ENCODE peak calls at places on chromosomes 4 and X, in five cellular contexts. L, Y, X, S and P are unnamed samples.
A peak's percentile ranks its signal among the peaks of the same experiment; 100 is the strongest.

GRCh38 chr4:68466185-68466584 is 18.9 kb downstream of the TMPRSS11E start:
- DNase-seq in L (no peak), Y (peak; percentile 90), X (no peak), S (no peak), P (peak; percentile 94)

GRCh38 chr4:102678107-102678506 is 82.7 kb downstream of the MANBA start:
- DNase-seq in L (no peak), Y (peak; percentile 46), X (no peak), S (no peak), P (no peak)

GRCh38 chr4:7186516-7187296 is 5.6 kb upstream of the SORCS2 start:
- DNase-seq in L (no peak), Y (no peak), X (no peak), S (no peak), P (no peak)

GRCh38 chr4:176838611-176839411 is 46.1 kb upstream of the VEGFC start:
- DNase-seq in L (no peak), Y (peak; percentile 80), X (peak; percentile 77), S (no peak), P (peak; percentile 88)

GRCh38 chrX:9683350-9683749 is 82.3 kb downstream of the GPR143 start:
- DNase-seq in L (no peak), Y (no peak), X (no peak), S (no peak), P (no peak)

GRCh38 chrX:57586360-57586759 is 5.5 kb upstream of the ZXDB start:
- DNase-seq in L (no peak), Y (no peak), X (no peak), S (no peak), P (no peak)

GRCh38 chr4:88008133-88008621 is 742 bp downstream of the PKD2 start:
- DNase-seq in L (peak; percentile 12), Y (peak; percentile 64), X (peak; percentile 56), S (no peak), P (peak; percentile 53)

GRCh38 chrX:150581093-150581775 is 12.8 kb downstream of the MTM1 start:
- DNase-seq in L (no peak), Y (peak; percentile 65), X (peak; percentile 11), S (no peak), P (peak; percentile 56)

GRCh38 chr4:123398803-123399637 is 2.4 kb downstream of the SPRY1 start:
- DNase-seq in L (peak; percentile 65), Y (peak; percentile 77), X (peak; percentile 80), S (peak; percentile 44), P (peak; percentile 65)
- TF ChIP-seq CTCF in L (peak; percentile 50), Y (peak; percentile 2), X (no peak), S (no peak), P (peak; percentile 65)

DNA sequence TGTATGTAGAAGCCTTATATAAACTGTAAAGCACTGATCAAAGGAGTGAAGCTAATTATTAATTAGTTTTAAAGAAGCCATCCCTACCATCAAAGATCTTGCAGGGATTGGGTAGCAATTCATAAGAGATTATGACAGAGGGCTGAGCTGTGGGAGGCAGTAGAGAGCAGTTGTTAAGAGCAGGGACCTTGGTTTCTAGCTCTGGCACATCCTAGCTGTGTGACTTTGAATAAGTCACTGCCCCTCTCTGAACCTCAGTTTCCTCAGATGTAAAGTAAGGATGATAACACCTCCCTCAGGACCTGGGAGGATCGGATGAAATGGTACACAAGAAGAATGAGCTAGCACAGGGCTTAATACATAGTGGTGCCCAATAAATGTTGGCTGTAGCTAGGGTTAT is 45.4 kb downstream of the APLN start:
- DNase-seq in L (no peak), Y (no peak), X (no peak), S (no peak), P (no peak)
- H3K4me1 ChIP-seq in L (peaks cover 18% of the 10 kb centered on the region), Y (peaks cover 3% of the 10 kb centered on the region), X (peaks cover 17% of the 10 kb centered on the region), S (no peaks in the 10 kb centered on the region), P (no peaks in the 10 kb centered on the region)

GRCh38 chrX:47174376-47174775 is 19.3 kb upstream of the UBA1 start:
- DNase-seq in L (no peak), Y (no peak), X (no peak), S (no peak), P (no peak)
- H3K27ac ChIP-seq in L (no peak overlapping the region), Y (no peak overlapping the region), X (no peak overlapping the region), S (no peak overlapping the region), P (no peak overlapping the region)

GRCh38 chr4:82739292-82740190 is 59.1 kb downstream of the SCD5 start:
- DNase-seq in L (no peak), Y (no peak), X (peak; percentile 82), S (peak; percentile 24), P (peak; percentile 46)
- TF ChIP-seq CTCF in L (peak; percentile 51), Y (peak; percentile 99), X (peak; percentile 99), S (peak; percentile 64), P (peak; percentile 100)

GRCh38 chr4:4541040-4541631 is 712 bp downstream of the STX18 start:
- DNase-seq in L (peak; percentile 19), Y (peak; percentile 53), X (peak; percentile 50), S (no peak), P (peak; percentile 68)

GRCh38 chr4:4533461-4534169 is 8.2 kb downstream of the STX18 start:
- DNase-seq in L (no peak), Y (no peak), X (no peak), S (no peak), P (peak; percentile 5)

GRCh38 chr4:4534515-4535145 is 7.2 kb downstream of the STX18 start:
- DNase-seq in L (no peak), Y (no peak), X (no peak), S (no peak), P (no peak)

GRCh38 chr4:4532371-4532770 is 9.5 kb downstream of the STX18 start:
- DNase-seq in L (no peak), Y (no peak), X (no peak), S (no peak), P (no peak)

DNA sequence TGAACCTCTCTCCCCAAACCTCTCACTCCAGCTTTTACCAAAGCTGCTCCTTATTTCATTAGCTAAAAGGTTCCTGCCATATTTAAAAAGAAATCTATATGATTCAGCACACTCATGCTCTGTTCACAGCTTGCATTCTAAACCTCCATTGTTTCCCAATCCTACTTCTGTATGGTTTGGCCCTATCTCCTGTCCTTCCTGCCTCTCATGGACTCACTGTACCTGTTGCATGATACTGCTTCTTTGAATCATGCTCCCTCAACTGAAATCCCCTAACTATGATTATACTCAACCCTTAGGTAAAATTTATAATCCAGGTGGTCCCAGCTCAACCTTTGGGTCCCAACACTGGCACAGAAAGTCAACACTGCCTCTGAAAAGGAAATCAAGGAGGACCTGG is 6.3 kb downstream of the STX18 start:
- DNase-seq in L (no peak), Y (no peak), X (no peak), S (no peak), P (no peak)
- H3K4me1 ChIP-seq in L (peaks cover 6% of the 10 kb centered on the region), Y (peaks cover 5% of the 10 kb centered on the region), X (peaks cover 3% of the 10 kb centered on the region), S (no peaks in the 10 kb centered on the region), P (peaks cover 4% of the 10 kb centered on the region)

DNA sequence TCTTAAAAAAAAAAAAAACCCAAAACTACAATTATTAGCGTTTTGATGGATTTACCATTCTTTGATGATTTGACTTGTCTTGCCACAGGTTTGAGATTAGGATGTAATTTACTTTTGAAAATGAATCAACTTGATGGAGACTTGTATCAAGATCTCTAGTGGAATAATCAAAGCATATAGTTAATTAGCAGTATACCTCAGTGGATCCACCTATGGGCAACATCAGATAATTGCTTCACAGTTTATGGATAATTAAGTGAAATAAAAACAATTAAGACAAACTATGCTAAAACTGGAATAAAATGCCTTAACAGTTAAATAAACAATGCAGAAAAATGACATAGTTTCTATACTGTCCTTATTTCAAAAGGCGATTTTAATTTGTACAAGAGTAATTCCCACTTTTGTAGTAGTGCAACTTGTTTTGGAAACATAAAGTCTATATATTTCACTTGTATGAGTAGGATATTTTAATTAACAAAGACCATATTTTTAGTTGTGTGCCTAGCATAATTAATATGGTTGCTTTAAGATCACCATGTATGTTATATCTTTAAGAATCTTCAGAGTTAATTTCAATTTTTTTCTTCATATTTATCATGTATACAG is 4.2 kb downstream of the CPEB2 start:
- DNase-seq in L (no peak), Y (peak; percentile 20), X (peak; percentile 58), S (no peak), P (no peak)
- H3K27ac ChIP-seq in L (no peak overlapping the region), Y (peak overlapping the region; percentile 88), X (no peak overlapping the region), S (peak overlapping the region; percentile 97), P (peak overlapping the region; percentile 87)

GRCh38 chrX:22389544-22390243 is 117.0 kb downstream of the CBLL2 start:
- DNase-seq in L (no peak), Y (peak; percentile 85), X (peak; percentile 88), S (peak; percentile 34), P (peak; percentile 77)

GRCh38 chrX:22378296-22378695 is 105.6 kb downstream of the CBLL2 start:
- DNase-seq in L (no peak), Y (peak; percentile 23), X (no peak), S (no peak), P (peak; percentile 25)

GRCh38 chrX:22383988-22384387 is 111.3 kb downstream of the CBLL2 start:
- DNase-seq in L (no peak), Y (no peak), X (no peak), S (no peak), P (no peak)
- TF ChIP-seq CTCF in L (no peak), Y (peak; percentile 34), X (no peak), S (no peak), P (no peak)

DNA sequence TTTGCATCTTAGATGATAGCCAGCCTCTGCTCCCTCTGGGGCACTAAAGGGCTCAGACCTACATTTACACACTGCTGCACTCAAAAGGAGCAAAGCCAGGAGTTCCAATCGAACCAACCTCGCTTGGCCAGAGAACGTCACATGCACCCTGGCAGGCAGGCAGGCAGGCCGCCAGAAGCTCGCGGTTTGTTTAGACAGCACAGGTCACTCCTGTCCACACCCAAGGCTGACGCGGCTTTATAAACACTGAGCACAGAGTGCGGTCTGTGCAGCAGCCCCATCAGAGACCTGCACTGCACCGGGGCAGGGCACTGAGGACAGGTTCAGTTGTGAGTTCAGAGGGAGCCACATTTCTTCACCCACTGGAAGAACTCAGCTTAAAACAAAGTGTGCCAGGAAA is 143.9 kb downstream of the BCOR start:
- DNase-seq in L (no peak), Y (peak; percentile 86), X (peak; percentile 43), S (no peak), P (no peak)
- H3K4me1 ChIP-seq in L (no peaks in the 10 kb centered on the region), Y (peaks cover 8% of the 10 kb centered on the region), X (peaks cover 9% of the 10 kb centered on the region), S (no peaks in the 10 kb centered on the region), P (peaks cover 10% of the 10 kb centered on the region)

GRCh38 chrX:42951747-42952146 is 173.8 kb upstream of the PPP1R2C start:
- DNase-seq in L (no peak), Y (no peak), X (no peak), S (no peak), P (no peak)

GRCh38 chrX:42952621-42953020 is 174.7 kb upstream of the PPP1R2C start:
- DNase-seq in L (no peak), Y (peak; percentile 27), X (no peak), S (no peak), P (peak; percentile 25)

GRCh38 chrX:42946544-42947223 is 168.7 kb upstream of the PPP1R2C start:
- DNase-seq in L (no peak), Y (no peak), X (peak; percentile 60), S (no peak), P (no peak)

GRCh38 chrX:42944381-42944998 is 166.5 kb upstream of the PPP1R2C start:
- DNase-seq in L (no peak), Y (no peak), X (no peak), S (no peak), P (no peak)

DNA sequence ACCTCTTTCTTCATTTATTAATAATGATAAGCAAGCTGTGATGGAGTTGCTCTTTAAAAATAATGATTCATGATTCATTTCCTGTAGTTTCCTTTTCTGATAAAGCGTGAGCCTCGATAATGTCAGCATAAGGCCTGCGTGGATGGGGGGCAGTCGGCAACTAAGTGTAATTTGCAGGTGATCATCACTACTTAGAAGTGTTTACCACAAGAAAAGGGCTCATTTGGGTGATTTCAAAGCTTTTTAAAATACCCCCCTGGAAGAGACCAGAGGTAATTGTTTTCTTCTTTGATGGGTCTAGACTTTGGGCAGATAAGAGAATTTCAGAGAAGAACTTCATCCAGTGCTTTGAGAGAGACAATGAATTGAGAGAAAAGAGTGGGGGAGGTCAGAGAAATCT is 170.8 kb upstream of the PPP1R2C start:
- DNase-seq in L (no peak), Y (no peak), X (peak; percentile 45), S (no peak), P (no peak)
- H3K27ac ChIP-seq in L (no peak overlapping the region), Y (no peak overlapping the region), X (no peak overlapping the region), S (no peak overlapping the region), P (no peak overlapping the region)